ENCODE peak calls at places on chromosome 15, in seven cellular contexts. A is BJ, E is foreskin fibroblast, Q is transverse colon, G is bronchial epithelial cell, V is GM23338, R is body of pancreas. O is an unnamed sample.

GRCh38 chr15:96207377-96208006 is 123.0 kb upstream of the NR2F2 start:
- DNase-seq in A (no peak), E (peak), Q (no peak), G (no peak), V (no peak), R (no peak), O (peak)

GRCh38 chr15:40146037-40146436 is 14.8 kb upstream of the BUB1B start:
- DNase-seq in A (no peak), E (peak), Q (no peak), G (peak), V (no peak), R (no peak), O (no peak)

GRCh38 chr15:78873796-78874761 is 1.4 kb downstream of the MORF4L1 start:
- DNase-seq in A (no peak), E (peak), Q (peak), G (no peak), V (peak), R (no peak), O (no peak)

GRCh38 chr15:90219421-90220141 is 14.2 kb downstream of the CIB1 start:
- DNase-seq in A (no peak), E (peak), Q (peak), G (no peak), V (peak), R (peak), O (no peak)

GRCh38 chr15:66943456-66944095 is 121.8 kb upstream of the SMAD3 start:
- DNase-seq in A (no peak), E (no peak), Q (peak), G (no peak), V (peak), R (no peak), O (no peak)

GRCh38 chr15:35047996-35048395 is 37.1 kb downstream of the NANOGP8 start:
- DNase-seq in A (no peak), E (no peak), Q (no peak), G (no peak), V (no peak), R (no peak), O (no peak)

GRCh38 chr15:29690765-29691475 is 131.3 kb downstream of the TJP1 start:
- DNase-seq in A (no peak), E (peak), Q (no peak), G (peak), V (no peak), R (no peak), O (no peak)

GRCh38 chr15:88610756-88611231 is 10.3 kb upstream of the AEN start:
- DNase-seq in A (no peak), E (peak), Q (no peak), G (no peak), V (peak), R (no peak), O (no peak)

GRCh38 chr15:69973102-69973714 is 124.5 kb downstream of the TLE3 start:
- DNase-seq in A (no peak), E (peak), Q (no peak), G (peak), V (peak), R (no peak), O (peak)

GRCh38 chr15:76866008-76866407 is 39.1 kb downstream of the SCAPER start:
- DNase-seq in A (no peak), E (peak), Q (no peak), G (no peak), V (no peak), R (no peak), O (no peak)

GRCh38 chr15:76868740-76869139 is 36.4 kb downstream of the SCAPER start:
- DNase-seq in A (no peak), E (no peak), Q (no peak), G (no peak), V (no peak), R (no peak), O (no peak)

GRCh38 chr15:76865548-76865991 is 39.6 kb downstream of the SCAPER start:
- DNase-seq in A (no peak), E (no peak), Q (no peak), G (peak), V (no peak), R (no peak), O (no peak)

GRCh38 chr15:76863693-76864092 is 41.4 kb downstream of the SCAPER start:
- DNase-seq in A (no peak), E (no peak), Q (no peak), G (no peak), V (peak), R (no peak), O (no peak)

DNA sequence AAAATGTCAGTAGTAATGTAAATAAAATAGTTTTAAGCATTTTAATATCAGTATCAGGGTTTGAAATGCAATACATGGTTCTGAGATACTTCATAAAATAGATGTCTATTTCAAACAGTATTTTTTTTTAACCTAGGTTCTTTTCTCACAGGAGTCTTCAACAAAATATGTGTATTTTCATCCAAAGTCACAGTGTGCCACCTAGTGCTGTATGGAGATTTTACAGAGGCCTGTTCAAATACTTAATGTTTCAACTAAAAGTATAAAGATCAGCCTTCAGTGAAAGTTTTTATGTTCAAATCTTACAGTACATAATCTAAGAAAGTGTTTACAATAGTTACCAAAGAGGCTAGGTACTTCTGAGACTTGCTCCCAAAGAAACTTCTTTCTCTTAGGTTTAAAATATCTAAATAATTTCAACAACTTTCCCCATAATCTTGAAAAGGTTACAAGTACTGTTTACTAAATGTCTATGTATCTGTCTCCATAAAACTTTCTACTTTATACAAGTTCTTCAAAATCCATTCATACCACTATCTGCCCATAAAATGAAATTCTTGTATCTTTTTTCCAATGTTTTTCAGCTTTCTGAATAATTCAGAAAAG is 38.3 kb downstream of the SCAPER start:
- DNase-seq in A (peak), E (peak), Q (no peak), G (peak), V (peak), R (no peak), O (no peak)
- TF ChIP-seq CTCF in A (peak), E (peak), Q (peak), G (peak), V (peak), R (no peak), O (peak)

DNA sequence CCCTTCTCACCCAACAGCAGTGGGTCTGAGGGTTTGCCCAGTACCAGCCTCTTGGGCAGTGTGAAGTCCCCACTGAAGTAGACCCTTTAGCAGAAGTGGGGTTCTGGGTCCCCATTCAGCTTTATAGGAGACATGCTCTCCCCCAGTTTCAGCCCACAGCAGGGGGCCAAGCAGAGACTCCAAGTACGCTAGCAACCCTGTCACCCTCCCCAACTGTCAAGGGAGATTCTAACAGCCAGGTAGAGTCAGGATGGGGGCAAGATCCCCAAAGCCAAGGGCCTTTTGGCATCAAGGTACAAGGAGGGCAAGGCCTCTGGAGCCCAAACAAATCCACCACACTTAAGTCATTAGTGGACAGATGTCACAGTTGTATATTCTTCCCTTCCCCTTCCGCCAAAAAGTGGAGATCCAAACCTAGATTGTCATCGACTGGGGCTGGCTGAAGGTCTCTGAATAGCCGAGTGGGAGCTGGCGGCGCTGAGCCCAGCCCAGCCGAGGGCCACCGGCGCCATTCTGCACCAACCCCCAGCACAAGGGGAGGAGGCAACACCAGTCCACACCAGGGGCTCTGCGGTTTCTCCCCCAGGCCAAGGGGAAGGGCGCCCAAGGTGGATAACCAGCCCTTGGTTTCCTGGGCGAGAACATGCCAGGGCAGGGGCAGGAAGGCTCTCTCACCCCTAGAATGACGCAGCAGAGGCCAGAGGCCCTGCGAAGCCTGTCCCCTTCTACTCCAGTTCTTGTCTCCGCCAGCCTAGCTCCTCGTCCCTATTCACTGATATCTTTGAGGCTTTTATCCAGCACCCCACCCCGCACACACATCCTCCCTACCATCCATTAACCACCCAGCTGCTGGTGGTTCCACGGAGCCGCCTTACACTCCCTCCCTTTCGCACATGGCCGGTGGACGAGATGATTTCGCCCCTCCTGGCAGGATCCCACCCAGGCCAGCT is 1.5 kb downstream of the RBPMS2 start:
- DNase-seq in A (no peak), E (no peak), Q (no peak), G (no peak), V (no peak), R (no peak), O (no peak)
- H3K4me3 ChIP-seq in A (no peak), E (no peak), Q (peak), G (no peak), V (peak), R (no peak), O (no peak)

DNA sequence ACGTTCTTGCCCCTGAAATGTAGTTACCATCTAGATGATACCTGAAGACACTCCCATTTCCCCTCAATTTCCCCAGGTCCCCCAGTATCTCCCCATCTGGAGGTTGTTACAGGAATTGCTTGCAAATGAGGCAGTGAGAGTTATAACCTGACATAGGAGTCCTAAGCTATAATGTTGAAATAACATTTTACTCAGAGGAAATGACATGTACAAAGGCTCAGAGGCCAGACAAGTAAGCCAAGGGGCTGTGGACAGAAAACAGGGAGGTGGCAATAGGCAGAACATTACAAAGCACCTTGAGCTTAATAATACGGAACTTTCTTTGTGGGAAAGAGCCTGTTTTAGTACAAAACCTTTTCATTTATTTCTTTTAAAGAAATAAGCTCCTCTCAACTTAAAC is 171.9 kb downstream of the FRMD5 start:
- DNase-seq in A (no peak), E (peak), Q (no peak), G (peak), V (peak), R (no peak), O (no peak)
- TF ChIP-seq CTCF in A (no peak), E (no peak), Q (no peak), G (no peak), V (peak), R (no peak), O (no peak)

GRCh38 chr15:33314115-33314514 is 3.3 kb downstream of the RYR3 start:
- DNase-seq in A (no peak), E (no peak), Q (no peak), G (no peak), V (no peak), R (no peak), O (no peak)

GRCh38 chr15:33313491-33313890 is 2.7 kb downstream of the RYR3 start:
- DNase-seq in A (no peak), E (no peak), Q (no peak), G (peak), V (no peak), R (no peak), O (no peak)

GRCh38 chr15:33309602-33310276 is 1.0 kb upstream of the RYR3 start:
- DNase-seq in A (no peak), E (peak), Q (no peak), G (peak), V (peak), R (no peak), O (no peak)

GRCh38 chr15:33311312-33311971 is 675 bp downstream of the RYR3 start:
- DNase-seq in A (no peak), E (no peak), Q (no peak), G (no peak), V (peak), R (no peak), O (no peak)

DNA sequence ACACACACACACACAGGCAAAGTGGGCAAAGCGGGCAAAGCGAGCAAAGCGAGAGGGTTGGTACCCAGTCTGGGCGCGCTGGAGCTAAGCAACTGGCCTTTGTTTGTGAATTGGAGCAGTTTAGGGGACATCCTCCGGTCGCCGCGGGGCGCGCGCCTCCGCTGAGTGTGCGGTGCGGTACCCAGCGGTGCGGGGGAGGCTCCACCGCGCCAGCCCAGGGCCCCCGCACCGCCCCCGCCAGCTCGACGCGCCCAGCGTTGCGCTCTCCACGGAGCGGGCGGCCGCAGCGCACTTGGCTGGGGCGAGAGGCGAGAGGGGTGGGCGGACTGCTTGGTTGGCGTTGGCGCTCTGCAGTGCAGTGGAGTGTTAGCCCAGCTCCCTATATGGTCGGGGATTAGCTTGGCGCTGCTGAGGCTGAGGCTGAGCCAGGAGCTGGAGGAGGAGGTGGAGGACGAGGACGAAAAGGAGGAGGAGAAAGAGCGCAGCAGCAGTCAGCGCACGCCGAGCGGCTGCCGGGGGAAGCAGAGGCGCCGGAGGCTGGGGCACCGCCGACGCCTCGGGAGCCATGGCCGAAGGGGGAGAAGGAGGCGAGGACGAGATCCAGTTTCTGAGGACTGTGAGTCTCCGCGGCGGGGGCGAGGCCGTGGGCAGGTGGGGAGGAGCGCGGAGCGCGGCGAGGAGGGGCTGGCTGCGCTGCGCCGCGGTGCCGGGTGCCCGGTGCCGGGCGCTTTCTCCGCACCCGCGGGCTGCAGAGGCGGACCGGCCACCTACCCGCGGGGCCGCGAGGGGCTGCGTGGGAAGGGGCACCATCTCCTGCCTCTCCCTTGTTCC is at the start of gene RYR3:
- DNase-seq in A (no peak), E (peak), Q (no peak), G (peak), V (peak), R (no peak), O (peak)
- H3K4me3 ChIP-seq in A (no peak), E (no peak), Q (peak), G (no peak), V (peak), R (no peak), O (peak)

O was measured in retinal pigment epithelial cell.